ENCODE peak calls at places on chromosomes 4 and X, in five cellular contexts. A, O, Y, H and J are unnamed samples.

GRCh38 chr4:62940229-62940628 is 1469.0 kb downstream of the TECRL start:
- DNase-seq in H (no peak), A (peak; percentile 58), Y (no peak), O (no peak), J (no peak)

GRCh38 chrX:10617964-10618342 is 2.4 kb downstream of the MID1 start:
- DNase-seq in H (no peak), A (no peak), Y (no peak), O (no peak), J (peak; percentile 75)

GRCh38 chrX:103250977-103251376 is 4.0 kb downstream of the TCEAL8 start:
- DNase-seq in H (no peak), A (peak; percentile 83), O (no peak), Y (no peak), J (no peak)

GRCh38 chr4:111718763-111719537 is 426.3 kb upstream of the FAM241A start:
- DNase-seq in H (no peak), O (no peak), Y (no peak), A (no peak), J (no peak)

GRCh38 chr4:38751341-38752043 is 31.3 kb downstream of the TLR10 start:
- DNase-seq in O (no peak), H (no peak), A (no peak), Y (no peak), J (no peak)

GRCh38 chr4:176150283-176150682 is 45.1 kb downstream of the SPATA4 start:
- DNase-seq in H (no peak), A (peak; percentile 26), Y (peak; percentile 32), O (no peak), J (peak; percentile 46)

GRCh38 chr4:31984872-31985271 is 1264.7 kb downstream of the PCDH7 start:
- DNase-seq in Y (peak; percentile 54), H (no peak), A (no peak), O (no peak), J (no peak)

GRCh38 chrX:40299028-40299479 is 201.3 kb upstream of the BCOR start:
- DNase-seq in O (peak; percentile 49), H (no peak), Y (peak; percentile 52), A (peak; percentile 75), J (no peak)

GRCh38 chrX:69615323-69615722 is 590 bp upstream of the EDA start:
- DNase-seq in H (no peak), Y (no peak), O (peak; percentile 50), A (no peak), J (no peak)

GRCh38 chr4:123327846-123328447 is 68.6 kb upstream of the SPRY1 start:
- DNase-seq in O (no peak), A (no peak), Y (no peak), H (no peak), J (no peak)

GRCh38 chr4:74768857-74769525 is 25.3 kb downstream of the BTC start:
- DNase-seq in Y (peak; percentile 22), O (no peak), H (no peak), A (no peak), J (peak; percentile 9)

GRCh38 chr4:38523524-38524448 is 140.2 kb upstream of the KLF3 start:
- DNase-seq in O (no peak), A (no peak), Y (no peak), H (no peak), J (no peak)

GRCh38 chr4:6896035-6896434 is 13.6 kb upstream of the TBC1D14 start:
- DNase-seq in O (no peak), Y (no peak), A (no peak), H (no peak), J (no peak)

GRCh38 chrX:84216406-84216805 is 28.4 kb upstream of the RPS6KA6 start:
- DNase-seq in A (no peak), O (no peak), H (no peak), Y (no peak), J (no peak)

GRCh38 chr4:112141366-112142138 is 3.7 kb upstream of the FAM241A start:
- DNase-seq in A (no peak), Y (no peak), O (no peak), H (no peak), J (no peak)

GRCh38 chr4:15702941-15703403 is at the start of gene BST1:
- DNase-seq in A (no peak), H (no peak), Y (no peak), O (peak; percentile 55), J (peak; percentile 50)

GRCh38 chr4:169271692-169272007 is 894 bp upstream of the SH3RF1 start:
- DNase-seq in A (peak; percentile 44), O (no peak), H (no peak), Y (no peak), J (no peak)

GRCh38 chr4:169270810-169271691 is at the start of gene SH3RF1:
- DNase-seq in Y (peak; percentile 90), H (peak; percentile 76), O (peak; percentile 69), A (peak; percentile 84), J (peak; percentile 82)

GRCh38 chr4:169272265-169272886 is 1.6 kb upstream of the SH3RF1 start:
- DNase-seq in H (no peak), Y (peak; percentile 52), O (no peak), A (no peak), J (peak; percentile 84)

GRCh38 chr4:169268951-169269781 is 1.6 kb downstream of the SH3RF1 start:
- DNase-seq in H (no peak), O (no peak), A (no peak), Y (peak; percentile 81), J (peak; percentile 87)

DNA sequence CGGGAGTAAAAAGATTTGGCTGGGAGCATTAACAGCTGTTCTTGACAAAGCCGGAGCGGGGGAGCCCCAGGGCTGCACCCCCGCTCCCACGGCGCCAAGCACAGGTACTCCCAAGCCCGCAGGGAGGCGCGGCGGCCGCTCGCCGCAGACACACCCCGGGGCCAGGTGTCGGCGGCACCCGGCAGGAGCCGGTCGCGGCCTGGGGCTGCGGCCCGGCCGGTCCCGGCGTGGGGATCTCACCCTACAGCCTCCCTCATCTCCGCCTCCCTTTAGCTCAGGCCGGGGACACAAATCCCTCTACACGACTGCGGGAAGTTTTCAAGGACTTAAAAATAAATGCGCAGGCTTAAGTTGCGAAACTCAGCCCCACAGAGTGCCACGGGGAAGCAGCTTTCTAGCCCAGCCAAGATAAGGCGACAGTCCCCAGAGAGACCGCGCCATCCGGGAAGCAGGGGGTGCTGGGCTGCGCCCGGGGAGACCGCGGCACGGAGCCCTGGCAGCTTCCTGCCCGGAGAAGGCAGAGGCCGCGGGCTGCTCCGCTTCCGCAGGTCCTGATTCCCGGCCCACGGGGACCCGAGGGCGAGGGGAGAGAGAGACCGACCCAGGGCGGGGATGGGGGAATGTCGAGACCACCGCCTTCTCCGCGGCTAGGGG is 473 bp downstream of the SH3RF1 start:
- DNase-seq in Y (peak; percentile 61), H (no peak), O (peak; percentile 53), A (peak; percentile 78), J (no peak)
- H4K8ac ChIP-seq in Y (peak overlapping the region; percentile 87), H (no peak overlapping the region), O (no peak overlapping the region), A (no peak overlapping the region), J (peak overlapping the region; percentile 11)

GRCh38 chr4:75919914-75920313 is 17.7 kb upstream of the PPEF2 start:
- DNase-seq in O (no peak), H (no peak), A (no peak), Y (no peak), J (peak; percentile 20)

GRCh38 chr4:75921910-75922309 is 18.9 kb downstream of the NAAA start:
- DNase-seq in A (no peak), Y (no peak), H (no peak), O (no peak), J (no peak)

GRCh38 chr4:75912968-75913367 is 10.7 kb upstream of the PPEF2 start:
- DNase-seq in Y (no peak), H (no peak), A (no peak), O (no peak), J (no peak)

GRCh38 chr4:75920327-75920726 is 18.1 kb upstream of the PPEF2 start:
- DNase-seq in O (no peak), A (no peak), H (no peak), Y (no peak), J (no peak)

DNA sequence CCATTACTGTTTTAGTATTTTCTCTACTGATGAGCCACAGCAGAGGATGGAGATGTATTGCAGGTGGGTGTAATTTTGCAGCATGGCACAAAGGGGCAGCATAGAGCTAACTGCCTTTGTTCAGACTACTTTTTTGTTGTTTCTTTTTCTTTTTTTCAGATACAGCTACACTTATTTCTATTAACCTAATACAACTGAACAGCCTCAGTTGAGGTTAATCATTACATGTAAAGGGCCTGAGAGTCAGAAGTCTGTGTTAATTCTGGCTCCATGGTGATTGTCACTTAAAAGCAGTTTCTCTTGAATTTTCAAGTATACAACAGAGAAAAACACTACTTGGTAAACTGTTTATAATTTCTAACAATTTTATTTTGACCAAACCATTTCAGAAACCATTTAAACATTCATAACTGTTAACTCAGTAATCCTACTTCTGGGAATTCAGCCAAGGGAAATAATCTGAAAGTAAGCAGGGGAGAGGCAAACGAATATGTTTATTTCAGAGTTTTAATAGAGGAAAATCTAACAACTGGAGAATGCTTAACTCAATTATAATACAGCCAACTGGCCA is 13.9 kb upstream of the PPEF2 start:
- DNase-seq in O (peak; percentile 34), H (peak; percentile 21), A (peak; percentile 18), Y (peak; percentile 62), J (peak; percentile 89)
- H3K27ac ChIP-seq in O (no peak overlapping the region), H (no peak overlapping the region), A (no peak overlapping the region), Y (peak overlapping the region; percentile 74), J (no peak overlapping the region)

GRCh38 chr4:102871772-102872171 is 3.0 kb downstream of the CISD2 start:
- DNase-seq in H (no peak), Y (peak; percentile 29), O (no peak), A (peak; percentile 6), J (no peak)

GRCh38 chr4:102868782-102869568 is at the start of gene CISD2:
- DNase-seq in H (peak; percentile 86), O (peak; percentile 95), A (peak; percentile 97), Y (peak; percentile 92), J (peak; percentile 85)

GRCh38 chr4:102867278-102868152 is 1.3 kb upstream of the CISD2 start:
- DNase-seq in H (no peak), Y (no peak), O (no peak), A (no peak), J (no peak)

GRCh38 chr4:102869569-102870227 is 906 bp downstream of the CISD2 start:
- DNase-seq in A (no peak), H (no peak), O (no peak), Y (no peak), J (peak; percentile 2)

DNA sequence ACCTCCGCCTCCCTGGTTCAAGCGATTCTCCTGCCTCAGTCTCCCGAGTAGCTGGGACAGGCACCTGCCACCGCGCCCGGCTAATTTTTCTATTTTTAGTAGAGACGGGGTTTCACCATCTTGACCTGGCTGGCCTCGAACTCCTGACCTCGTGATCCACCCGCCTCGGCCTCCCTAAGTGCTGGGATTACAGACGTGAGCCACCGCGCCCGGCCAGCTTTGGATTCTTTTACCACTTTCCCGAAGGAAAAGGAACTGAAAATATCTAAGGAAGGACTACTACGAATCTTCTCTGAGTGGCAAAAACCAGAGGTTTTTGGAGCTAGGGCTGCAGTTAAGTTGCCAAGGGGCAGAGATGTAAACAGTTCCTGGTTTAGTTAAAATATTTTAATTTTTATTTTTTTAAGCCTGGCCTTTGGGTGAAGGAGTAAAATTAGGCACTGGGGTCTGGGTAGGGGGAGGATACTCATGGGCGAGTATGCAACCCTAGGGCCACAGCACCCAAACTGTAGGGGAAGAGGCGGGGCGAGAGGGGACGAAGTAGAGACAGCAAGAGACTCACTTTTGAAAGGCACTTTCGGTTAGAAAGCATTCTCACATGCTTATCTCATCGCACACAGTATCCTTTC is 525 bp upstream of the CISD2 start:
- DNase-seq in A (no peak), O (no peak), H (no peak), Y (no peak), J (no peak)
- H4K8ac ChIP-seq in A (peak overlapping the region; percentile 82), O (no peak overlapping the region), H (no peak overlapping the region), Y (no peak overlapping the region), J (peak overlapping the region; percentile 94)

DNA sequence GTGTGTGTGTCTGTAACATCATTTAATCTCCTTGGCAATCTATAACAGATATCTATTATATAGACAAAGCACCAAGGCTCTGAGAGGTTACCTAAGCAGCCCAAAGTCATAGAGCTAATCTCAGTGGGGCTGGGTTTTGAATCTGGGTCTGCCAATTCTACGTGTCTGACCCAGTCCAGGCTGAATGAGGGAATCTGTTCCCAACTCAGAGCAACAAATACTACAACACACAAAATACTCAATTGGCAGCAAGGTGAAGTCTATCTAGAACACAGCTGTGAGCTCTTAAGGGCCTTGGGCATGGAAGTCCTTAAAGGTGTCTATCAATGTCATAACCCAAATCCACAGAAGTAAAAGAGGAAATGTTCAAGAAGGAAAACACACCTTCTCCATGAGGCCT is 47.5 kb upstream of the NAP1L5 start:
- DNase-seq in H (no peak), Y (no peak), A (no peak), O (no peak), J (no peak)
- H3K27ac ChIP-seq in H (no peak overlapping the region), Y (peak overlapping the region; percentile 41), A (no peak overlapping the region), O (no peak overlapping the region), J (no peak overlapping the region)